ENCODE peak calls at places on chromosomes 13 and 19, in ten cellular contexts. E is mammary epithelial cell, B is body of pancreas, N is tibial artery, G is colonic mucosa, O is mesendoderm, Q is ascending aorta, X is stomach, C is IMR-90, T is testis. S is an unnamed sample.

GRCh38 chr19:53394522-53394973 is 401 bp upstream of the ZNF765 start:
- DNase-seq in E (no peak), B (peak; percentile 50), N (peak; percentile 72), G (no peak), O (peak; percentile 92), Q (peak; percentile 77), X (peak; percentile 31), C (peak; percentile 61), T (peak; percentile 56), S (peak; percentile 83)

GRCh38 chr19:19405919-19406877 is 723 bp downstream of the GATAD2A start:
- DNase-seq in E (peak; percentile 50), B (peak; percentile 64), N (peak; percentile 74), G (peak; percentile 59), O (peak; percentile 55), Q (peak; percentile 69), X (peak; percentile 49), C (peak; percentile 60), T (peak; percentile 54), S (peak; percentile 83)

GRCh38 chr19:54254195-54254906 is 2.7 kb downstream of the LILRB5 start:
- DNase-seq in E (no peak), B (no peak), N (no peak), G (no peak), O (no peak), Q (no peak), X (no peak), C (no peak), T (no peak), S (no peak)

GRCh38 chr13:42581427-42581826 is 7.5 kb downstream of the TNFSF11 start:
- DNase-seq in E (no peak), B (no peak), N (no peak), G (no peak), O (no peak), Q (no peak), X (no peak), C (no peak), T (no peak), S (no peak)

GRCh38 chr19:50906217-50906616 is 5.0 kb downstream of the KLK4 start:
- DNase-seq in E (no peak), B (peak; percentile 47), N (no peak), G (peak; percentile 32), O (peak; percentile 71), Q (no peak), X (peak; percentile 51), C (no peak), T (peak; percentile 52), S (no peak)

GRCh38 chr19:45141203-45141900 is 19.4 kb downstream of the NKPD1 start:
- DNase-seq in E (no peak), B (no peak), N (no peak), G (no peak), O (no peak), Q (no peak), X (no peak), C (no peak), T (no peak), S (no peak)

GRCh38 chr13:65912516-65912915 is 1317.6 kb downstream of the PCDH9 start:
- DNase-seq in E (no peak), B (no peak), N (no peak), G (no peak), O (no peak), Q (no peak), X (no peak), C (no peak), T (no peak), S (no peak)

GRCh38 chr19:58330458-58330857 is 3.7 kb downstream of the ZSCAN22 start:
- DNase-seq in E (peak; percentile 83), B (no peak), N (no peak), G (no peak), O (peak; percentile 50), Q (no peak), X (peak; percentile 31), C (peak; percentile 76), T (no peak), S (no peak)

GRCh38 chr13:26021516-26021915 is 30.3 kb downstream of the SHISA2 start:
- DNase-seq in E (peak; percentile 76), B (no peak), N (no peak), G (no peak), O (no peak), Q (no peak), X (no peak), C (no peak), T (no peak), S (no peak)

DNA sequence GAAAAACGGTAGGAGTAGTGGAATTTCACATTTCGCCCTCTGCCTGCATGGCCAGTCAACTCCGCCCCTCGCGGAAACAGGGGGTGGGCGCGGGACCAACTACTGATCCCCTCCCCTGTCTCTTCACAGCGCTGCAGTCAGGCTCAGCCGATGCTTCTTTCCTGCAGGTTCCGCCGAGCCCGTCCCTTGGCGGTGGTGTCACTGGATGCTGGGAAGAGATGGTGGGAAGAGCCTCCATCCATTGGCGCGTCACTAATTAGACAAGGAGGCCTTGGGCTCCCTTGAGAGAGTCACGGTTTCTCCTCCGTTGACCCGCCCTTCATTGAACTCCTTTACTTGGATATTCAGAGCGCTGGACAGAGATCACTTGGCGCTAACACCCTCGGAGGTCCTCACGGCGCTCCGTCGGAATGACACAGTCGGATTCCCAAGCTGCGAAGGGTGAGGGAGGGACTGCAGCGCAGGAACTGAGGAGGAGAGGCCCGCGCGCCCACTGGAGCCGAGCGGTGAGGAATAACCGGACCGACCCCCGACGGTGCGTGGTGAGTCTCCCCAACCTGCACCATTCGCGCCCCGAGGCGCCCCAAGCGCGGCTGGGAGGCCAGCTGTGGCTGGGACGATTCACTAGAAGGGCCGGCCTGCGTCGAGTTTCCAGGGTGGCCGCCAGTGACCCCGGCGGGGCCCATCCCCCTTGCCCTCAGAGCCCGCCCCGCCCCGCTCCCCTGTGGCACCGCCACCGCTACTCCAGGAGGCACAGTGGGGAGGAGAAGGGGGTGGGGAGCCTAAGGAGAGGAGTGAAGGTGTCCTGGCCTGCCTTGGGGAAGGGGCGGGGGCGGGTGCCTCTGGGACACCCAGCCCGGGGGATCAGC is 11.2 kb upstream of the CEACAM21 start:
- DNase-seq in E (no peak), B (no peak), N (no peak), G (no peak), O (peak; percentile 57), Q (no peak), X (no peak), C (no peak), T (no peak), S (peak; percentile 62)
- H3K4me1 ChIP-seq in E (no peaks in the 10 kb centered on the region), B (peaks cover 9% of the 10 kb centered on the region), N (peaks cover 7% of the 10 kb centered on the region), G (no peaks in the 10 kb centered on the region), O (no peaks in the 10 kb centered on the region), Q (no peaks in the 10 kb centered on the region), X (peaks cover 14% of the 10 kb centered on the region), C (no peaks in the 10 kb centered on the region), T (peaks cover 4% of the 10 kb centered on the region), S (no peaks in the 10 kb centered on the region)

GRCh38 chr19:18160441-18160791 is 7.5 kb downstream of the PIK3R2 start:
- DNase-seq in E (no peak), B (no peak), N (no peak), G (no peak), O (no peak), Q (no peak), X (no peak), C (no peak), T (no peak), S (no peak)
- H3K4me1 ChIP-seq in E (peaks cover 47% of the 10 kb centered on the region), B (peaks cover 43% of the 10 kb centered on the region), N (peaks cover 42% of the 10 kb centered on the region), G (peaks cover 22% of the 10 kb centered on the region), O (no peaks in the 10 kb centered on the region), Q (peaks cover 13% of the 10 kb centered on the region), X (peaks cover 49% of the 10 kb centered on the region), C (peaks cover 15% of the 10 kb centered on the region), T (peaks cover 34% of the 10 kb centered on the region), S (peaks cover 7% of the 10 kb centered on the region)

GRCh38 chr19:46975011-46975917 is 44.4 kb upstream of the NPAS1 start:
- DNase-seq in E (no peak), B (no peak), N (no peak), G (no peak), O (peak; percentile 62), Q (no peak), X (no peak), C (no peak), T (no peak), S (peak; percentile 20)
- H3K4me1 ChIP-seq in E (peaks cover 14% of the 10 kb centered on the region), B (peaks cover 39% of the 10 kb centered on the region), N (peaks cover 66% of the 10 kb centered on the region), G (peaks cover 16% of the 10 kb centered on the region), O (peaks cover 28% of the 10 kb centered on the region), Q (peaks cover 27% of the 10 kb centered on the region), X (peaks cover 34% of the 10 kb centered on the region), C (peaks cover 35% of the 10 kb centered on the region), T (peaks cover 53% of the 10 kb centered on the region), S (peaks cover 43% of the 10 kb centered on the region)

DNA sequence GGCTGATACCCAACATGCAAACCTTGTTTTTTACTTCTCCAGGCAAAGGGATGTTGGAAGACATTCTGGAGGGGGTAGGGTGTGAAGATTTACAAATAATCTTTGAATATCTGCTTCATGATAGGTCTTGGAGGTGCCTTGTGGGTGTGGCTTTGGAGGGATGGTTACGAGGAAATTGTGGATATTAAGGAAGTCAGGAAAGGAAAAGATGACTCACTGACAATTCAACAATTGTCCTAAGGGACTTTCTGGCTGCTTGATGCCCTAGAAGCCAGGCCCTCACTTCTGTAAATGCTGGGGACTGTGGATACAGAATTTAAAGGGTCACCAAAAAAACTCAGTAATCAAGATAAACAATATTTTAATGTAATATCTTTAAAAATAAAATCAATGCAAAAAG is 37.4 kb upstream of the ZNF527 start:
- DNase-seq in E (peak; percentile 18), B (no peak), N (no peak), G (no peak), O (peak; percentile 54), Q (no peak), X (no peak), C (no peak), T (no peak), S (no peak)
- H3K4me1 ChIP-seq in E (peaks cover 8% of the 10 kb centered on the region), B (peaks cover 16% of the 10 kb centered on the region), N (peaks cover 28% of the 10 kb centered on the region), G (no peaks in the 10 kb centered on the region), O (peaks cover 2% of the 10 kb centered on the region), Q (no peaks in the 10 kb centered on the region), X (peaks cover 20% of the 10 kb centered on the region), C (peaks cover 7% of the 10 kb centered on the region), T (peaks cover 13% of the 10 kb centered on the region), S (peaks cover 7% of the 10 kb centered on the region)